ENCODE peak calls at places on chromosomes 7 and 10, in four cellular contexts. R is A549, Q is HepG2, M is K562. J is an unnamed sample.

GRCh38 chr7:67738-68395 is 124.5 kb upstream of the FAM20C start:
- DNase-seq in R (no peak), M (no peak), Q (no peak), J (no peak)

GRCh38 chr7:12094365-12094921 is 116.7 kb upstream of the TMEM106B start:
- DNase-seq in M (no peak), Q (no peak), R (no peak), J (no peak)

GRCh38 chr10:124211921-124212320 is 118.5 kb upstream of the CHST15 start:
- DNase-seq in M (no peak), R (no peak), Q (no peak), J (no peak)

GRCh38 chr10:69389827-69390490 is 26.8 kb downstream of the TACR2 start:
- DNase-seq in R (peak), Q (no peak), M (peak), J (no peak)

GRCh38 chr10:113916053-113916452 is 61.6 kb downstream of the NHLRC2 start:
- DNase-seq in Q (no peak), M (no peak), R (no peak), J (no peak)

GRCh38 chr7:115838829-115839228 is 191.7 kb downstream of the TFEC start:
- DNase-seq in Q (no peak), M (no peak), R (no peak), J (no peak)

GRCh38 chr7:81206217-81206616 is 287.4 kb upstream of the SEMA3C start:
- DNase-seq in M (no peak), R (no peak), Q (no peak), J (no peak)

GRCh38 chr10:72682626-72683025 is 9.3 kb upstream of the MCU start:
- DNase-seq in Q (no peak), R (peak), M (no peak), J (no peak)

GRCh38 chr7:131943616-131944015 is 387.2 kb upstream of the PODXL start:
- DNase-seq in Q (no peak), R (no peak), M (no peak), J (no peak)

GRCh38 chr7:7707756-7708310 is 10.6 kb downstream of the RPA3 start:
- DNase-seq in Q (peak), M (no peak), R (no peak), J (no peak)

GRCh38 chr10:35271086-35271834 is 65.0 kb upstream of the CCNY start:
- DNase-seq in R (no peak), Q (no peak), M (no peak), J (no peak)

GRCh38 chr7:50346548-50347497 is 42.3 kb downstream of the IKZF1 start:
- DNase-seq in M (no peak), Q (no peak), R (no peak), J (no peak)

GRCh38 chr10:76950354-76950753 is 687.3 kb downstream of the KCNMA1 start:
- DNase-seq in Q (no peak), R (no peak), M (no peak), J (no peak)
- TF ChIP-seq POLR2AphosphoS2 in Q (no peak), R (no peak), M (no peak), J (no peak)

GRCh38 chr10:116849271-116850057 is at the start of gene ENO4:
- DNase-seq in R (peak), M (no peak), Q (peak), J (peak)
- TF ChIP-seq POLR2AphosphoS2 in R (no peak), M (no peak), Q (no peak), J (no peak)

DNA sequence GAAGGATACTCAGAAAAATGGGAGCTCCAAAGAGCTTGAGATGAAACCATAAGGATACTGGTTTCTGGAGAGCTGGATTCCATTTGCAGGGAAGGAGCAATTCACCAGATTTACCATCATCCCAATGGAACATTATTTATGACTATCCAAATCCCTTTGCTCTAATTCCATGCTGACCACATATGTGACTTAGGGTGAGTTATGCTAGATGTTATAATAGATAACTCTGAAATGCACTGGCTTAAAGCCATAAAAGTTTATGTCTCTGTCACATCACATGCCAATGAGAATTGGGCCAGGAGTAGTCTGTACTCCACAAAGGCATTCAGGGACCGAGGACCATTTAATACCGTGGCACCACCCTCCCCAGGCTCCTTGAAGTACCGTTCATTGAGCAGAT is 185.1 kb downstream of the SKIDA1 start:
- DNase-seq in R (no peak), Q (no peak), M (no peak), J (no peak)
- TF ChIP-seq POLR2AphosphoS2 in R (no peak), Q (no peak), M (no peak), J (no peak)

DNA sequence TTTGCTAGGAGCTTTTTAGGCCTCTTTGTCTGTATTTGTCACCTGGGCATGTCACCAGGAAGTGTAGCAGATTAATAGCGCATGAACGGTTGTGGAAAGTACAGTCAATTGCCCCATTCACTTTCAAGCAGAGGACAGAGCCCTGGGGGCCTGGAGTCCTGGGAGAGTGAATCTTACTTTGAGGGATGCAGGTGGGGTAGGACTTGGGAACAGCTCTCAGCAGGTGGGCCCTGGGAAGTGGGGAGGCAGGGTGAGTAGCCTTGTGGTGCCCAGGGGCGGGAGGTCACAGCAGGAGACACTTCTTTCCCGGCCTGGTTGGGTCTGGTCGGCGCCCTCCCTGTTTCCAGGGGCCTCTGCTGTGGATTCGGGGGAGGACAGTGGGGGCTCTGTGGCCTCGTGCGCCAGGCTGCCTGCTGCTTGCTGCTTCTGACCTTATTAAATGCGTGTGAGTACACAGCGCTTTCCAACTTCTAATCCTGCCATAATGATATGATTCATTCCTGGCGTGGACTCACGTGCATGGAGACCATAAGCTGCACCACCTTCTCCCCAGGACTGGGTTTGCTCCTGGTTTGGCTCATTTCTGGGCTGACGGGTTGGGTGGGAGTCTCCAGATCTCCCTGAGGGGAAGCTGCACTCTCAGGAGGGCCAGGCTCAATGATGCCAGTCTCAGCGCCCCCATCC is 51.6 kb upstream of the AQP1 start:
- DNase-seq in Q (no peak), M (no peak), R (no peak), J (no peak)
- TF ChIP-seq POLR2AphosphoS2 in Q (no peak), M (no peak), R (no peak), J (no peak)

GRCh38 chr10:123140983-123141390 is 5.2 kb downstream of the HMX3 start:
- DNase-seq in Q (no peak), R (no peak), M (no peak), J (no peak)
- TF ChIP-seq POLR2AphosphoS2 in Q (no peak), R (no peak), M (no peak), J (no peak)

GRCh38 chr7:107810626-107811025 is 7.6 kb upstream of the SLC26A3 start:
- DNase-seq in Q (no peak), M (peak), R (no peak), J (no peak)

GRCh38 chr7:107809179-107809578 is 6.2 kb upstream of the SLC26A3 start:
- DNase-seq in Q (no peak), R (no peak), M (no peak), J (no peak)

GRCh38 chr7:107815254-107815882 is 12.3 kb upstream of the SLC26A3 start:
- DNase-seq in R (no peak), Q (no peak), M (no peak), J (no peak)

GRCh38 chr7:107813524-107813923 is 10.5 kb upstream of the SLC26A3 start:
- DNase-seq in M (no peak), R (no peak), Q (no peak), J (no peak)

GRCh38 chr7:107811934-107812333 is 8.9 kb upstream of the SLC26A3 start:
- DNase-seq in M (no peak), Q (no peak), R (no peak), J (no peak)
- TF ChIP-seq POLR2AphosphoS2 in M (no peak), Q (no peak), R (no peak), J (no peak)

GRCh38 chr7:140348161-140348849 is 50.0 kb downstream of the SLC37A3 start:
- DNase-seq in R (no peak), Q (no peak), M (no peak), J (no peak)
- TF ChIP-seq POLR2AphosphoS2 in R (no peak), Q (no peak), M (no peak), J (no peak)

DNA sequence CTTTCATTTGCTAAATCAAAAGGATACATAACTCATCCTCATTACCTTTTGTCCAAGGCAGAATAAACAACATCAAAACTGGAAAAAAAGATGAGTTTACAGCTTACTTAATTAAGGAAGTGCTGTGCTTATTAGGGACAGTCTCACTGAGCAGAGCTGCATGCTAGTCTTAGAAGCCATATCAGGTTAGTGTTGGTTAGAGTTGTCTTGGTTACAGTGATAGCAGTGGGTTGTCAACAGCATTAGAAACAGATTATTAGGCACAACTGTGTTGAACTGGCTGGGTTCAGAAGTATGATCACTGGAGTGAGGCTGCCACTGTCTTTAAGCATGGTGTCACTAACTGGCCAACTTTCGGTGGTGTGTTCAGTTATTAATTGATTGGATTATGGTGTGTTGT is 503.9 kb upstream of the IGFBP3 start:
- DNase-seq in Q (no peak), R (no peak), M (no peak), J (no peak)
- TF ChIP-seq POLR2AphosphoS2 in Q (no peak), R (no peak), M (no peak), J (no peak)

GRCh38 chr10:25907247-25907646 is 26.8 kb upstream of the MYO3A start:
- DNase-seq in Q (no peak), R (no peak), M (no peak), J (no peak)

GRCh38 chr10:25912796-25913195 is 21.2 kb upstream of the MYO3A start:
- DNase-seq in R (no peak), M (no peak), Q (no peak), J (no peak)
- TF ChIP-seq POLR2AphosphoS2 in R (no peak), M (no peak), Q (no peak), J (no peak)